ENCODE peak calls at places on chromosome 6, in seven cellular contexts. D is naive thymus-derived CD4-positive, alpha-beta T cell; P is brain microvascular endothelial cell; Z is RWPE1; M is A549; V is left ventricle myocardium inferior; Y is DND-41. O is an unnamed sample.

GRCh38 chr6:168919455-168920179 is 334.0 kb downstream of the THBS2 start:
- DNase-seq in Z (no peak), V (no peak), M (no peak), P (no peak), Y (no peak), D (no peak), O (no peak)

GRCh38 chr6:81988871-81989270 is 236.4 kb upstream of the TENT5A start:
- DNase-seq in V (no peak), M (no peak), P (no peak), Z (no peak), Y (no peak), D (no peak), O (no peak)

GRCh38 chr6:40807484-40807883 is 220.3 kb upstream of the LRFN2 start:
- DNase-seq in Y (no peak), P (no peak), D (no peak), V (no peak), M (no peak), Z (no peak), O (no peak)

GRCh38 chr6:1703923-1704322 is 94.2 kb downstream of the FOXC1 start:
- DNase-seq in Y (no peak), D (no peak), Z (no peak), M (no peak), V (no peak), P (no peak), O (no peak)

GRCh38 chr6:11366183-11366933 is 133.9 kb upstream of the NEDD9 start:
- DNase-seq in P (no peak), D (no peak), Y (no peak), Z (no peak), M (no peak), V (no peak), O (peak)

GRCh38 chr6:107540465-107540857 is 50.5 kb downstream of the SOBP start:
- DNase-seq in Z (no peak), D (no peak), V (no peak), M (no peak), P (no peak), Y (no peak), O (no peak)

GRCh38 chr6:104955491-104955890 is 1.4 kb upstream of the LIN28B start:
- DNase-seq in Z (no peak), M (no peak), P (no peak), V (no peak), Y (peak), D (no peak), O (no peak)

GRCh38 chr6:156918647-156919046 is 141.5 kb downstream of the ARID1B start:
- DNase-seq in Y (no peak), Z (no peak), P (no peak), M (no peak), D (no peak), V (no peak), O (no peak)

GRCh38 chr6:136571065-136571464 is 20.8 kb upstream of the MAP7 start:
- DNase-seq in Y (no peak), P (no peak), D (no peak), M (no peak), V (no peak), Z (no peak), O (no peak)

GRCh38 chr6:114941078-114941477 is 598.3 kb upstream of the HS3ST5 start:
- DNase-seq in V (no peak), D (no peak), Y (no peak), Z (no peak), P (no peak), M (no peak), O (no peak)

GRCh38 chr6:124679392-124679791 is 282.8 kb upstream of the RNF217 start:
- DNase-seq in D (no peak), V (no peak), Z (peak), M (no peak), P (no peak), Y (no peak), O (no peak)
- H3K27ac ChIP-seq in D (no peak), V (no peak), Z (no peak), M (no peak), P (no peak), Y (no peak), O (no peak)

GRCh38 chr6:37819177-37819801 is at the start of gene ZFAND3:
- DNase-seq in P (peak), Z (peak), D (peak), Y (peak), V (peak), M (peak), O (peak)

GRCh38 chr6:37818536-37819176 is 871 bp upstream of the ZFAND3 start:
- DNase-seq in Z (peak), M (peak), Y (peak), V (peak), P (peak), D (no peak), O (peak)

GRCh38 chr6:37814374-37814773 is 5.2 kb upstream of the ZFAND3 start:
- DNase-seq in D (no peak), Z (no peak), Y (no peak), V (no peak), M (no peak), P (no peak), O (no peak)

GRCh38 chr6:37819802-37820712 is 530 bp downstream of the ZFAND3 start:
- DNase-seq in P (peak), V (peak), M (peak), D (no peak), Z (peak), Y (peak), O (peak)

GRCh38 chr6:37816599-37817375 is 2.7 kb upstream of the ZFAND3 start:
- DNase-seq in P (no peak), Z (no peak), Y (no peak), D (no peak), M (no peak), V (no peak), O (peak)
- H3K27ac ChIP-seq in P (no peak), Z (no peak), Y (no peak), D (no peak), M (no peak), V (no peak), O (no peak)

GRCh38 chr6:53111865-53112264 is 36.8 kb downstream of the GCM1 start:
- DNase-seq in V (no peak), M (no peak), D (no peak), Z (no peak), P (no peak), Y (no peak), O (no peak)

GRCh38 chr6:53104916-53105315 is 39.7 kb downstream of the FBXO9 start:
- DNase-seq in V (no peak), Y (no peak), M (no peak), Z (no peak), D (no peak), P (no peak), O (no peak)

GRCh38 chr6:53103993-53104675 is 38.9 kb downstream of the FBXO9 start:
- DNase-seq in M (no peak), V (no peak), P (no peak), D (no peak), Y (no peak), Z (no peak), O (peak)

GRCh38 chr6:53109612-53110011 is 39.0 kb downstream of the GCM1 start:
- DNase-seq in P (no peak), Y (no peak), Z (no peak), D (no peak), V (no peak), M (no peak), O (no peak)

GRCh38 chr6:53107091-53107490 is 41.5 kb downstream of the GCM1 start:
- DNase-seq in V (no peak), P (no peak), Z (no peak), Y (no peak), D (no peak), M (no peak), O (no peak)
- H3K27ac ChIP-seq in V (no peak), P (no peak), Z (no peak), Y (no peak), D (no peak), M (no peak), O (no peak)

GRCh38 chr6:26172496-26172958 is 85.3 kb downstream of the HFE start:
- DNase-seq in V (no peak), Z (no peak), D (peak), Y (peak), P (no peak), M (no peak), O (peak)
- H3K27ac ChIP-seq in V (peak), Z (peak), D (peak), Y (peak), P (peak), M (peak), O (peak)

GRCh38 chr6:71080793-71081192 is 123.9 kb upstream of the B3GAT2 start:
- DNase-seq in V (no peak), P (peak), M (no peak), D (no peak), Z (no peak), Y (no peak), O (no peak)
- H3K27ac ChIP-seq in V (peak), P (peak), M (no peak), D (no peak), Z (no peak), Y (no peak), O (no peak)

GRCh38 chr6:12394170-12394569 is 104.0 kb downstream of the EDN1 start:
- DNase-seq in Z (no peak), P (no peak), M (no peak), Y (no peak), D (no peak), V (no peak), O (no peak)

GRCh38 chr6:12391472-12391871 is 101.3 kb downstream of the EDN1 start:
- DNase-seq in Z (no peak), Y (no peak), V (no peak), D (no peak), P (no peak), M (no peak), O (no peak)

GRCh38 chr6:12395898-12396297 is 105.7 kb downstream of the EDN1 start:
- DNase-seq in M (no peak), Z (no peak), P (no peak), D (no peak), Y (no peak), V (no peak), O (no peak)

GRCh38 chr6:12392490-12392889 is 102.3 kb downstream of the EDN1 start:
- DNase-seq in Z (no peak), M (no peak), V (no peak), P (no peak), D (no peak), Y (no peak), O (no peak)

GRCh38 chr6:12393100-12393499 is 102.9 kb downstream of the EDN1 start:
- DNase-seq in Z (no peak), D (no peak), Y (no peak), V (no peak), P (no peak), M (no peak), O (no peak)
- H3K27ac ChIP-seq in Z (no peak), D (no peak), Y (no peak), V (no peak), P (no peak), M (no peak), O (no peak)

GRCh38 chr6:73107016-73107415 is 118.3 kb downstream of the KHDC1L start:
- DNase-seq in Y (no peak), V (no peak), D (no peak), M (no peak), Z (no peak), P (no peak), O (no peak)
- H3K27ac ChIP-seq in Y (no peak), V (no peak), D (no peak), M (no peak), Z (no peak), P (no peak), O (no peak)

O was measured in CD4-positive, CD25-positive, alpha-beta regulatory T cell.